ENCODE peak calls at places on chromosomes 6 and 20, in eight cellular contexts. One of them, this sample, is unnamed.

GRCh38 chr6:25061289-25061945 is 125.7 kb upstream of the RIPOR2 start:
- DNase-seq in A673: peak
- DNase-seq in CD4-positive, alpha-beta T cell: no peak
- DNase-seq in endothelial cell: no peak
- DNase-seq in neural crest cell: no peak
- DNase-seq in CD8-positive, alpha-beta T cell: no peak
- DNase-seq in fibroblast of pulmonary artery: no peak
- DNase-seq in astrocyte of the spinal cord: peak
- DNase-seq in this sample: no peak

GRCh38 chr6:137013738-137014602 is 30.8 kb downstream of the IL20RA start:
- DNase-seq in CD8-positive, alpha-beta T cell: no peak
- DNase-seq in astrocyte of the spinal cord: peak
- DNase-seq in A673: peak
- DNase-seq in endothelial cell: no peak
- DNase-seq in fibroblast of pulmonary artery: peak
- DNase-seq in neural crest cell: no peak
- DNase-seq in CD4-positive, alpha-beta T cell: no peak
- DNase-seq in this sample: no peak

GRCh38 chr6:136345145-136345544 is 55.5 kb upstream of the BCLAF1 start:
- DNase-seq in endothelial cell: no peak
- DNase-seq in CD4-positive, alpha-beta T cell: no peak
- DNase-seq in A673: no peak
- DNase-seq in astrocyte of the spinal cord: no peak
- DNase-seq in neural crest cell: no peak
- DNase-seq in fibroblast of pulmonary artery: no peak
- DNase-seq in CD8-positive, alpha-beta T cell: no peak
- DNase-seq in this sample: no peak

GRCh38 chr6:108945686-108946158 is 97.5 kb downstream of the ARMC2 start:
- DNase-seq in neural crest cell: no peak
- DNase-seq in CD8-positive, alpha-beta T cell: no peak
- DNase-seq in astrocyte of the spinal cord: peak
- DNase-seq in endothelial cell: no peak
- DNase-seq in A673: no peak
- DNase-seq in CD4-positive, alpha-beta T cell: no peak
- DNase-seq in fibroblast of pulmonary artery: peak
- DNase-seq in this sample: no peak

GRCh38 chr6:144265061-144265357 is 20.1 kb upstream of the UTRN start:
- DNase-seq in CD8-positive, alpha-beta T cell: no peak
- DNase-seq in A673: peak
- DNase-seq in endothelial cell: no peak
- DNase-seq in CD4-positive, alpha-beta T cell: no peak
- DNase-seq in neural crest cell: no peak
- DNase-seq in astrocyte of the spinal cord: peak
- DNase-seq in fibroblast of pulmonary artery: peak
- DNase-seq in this sample: no peak

GRCh38 chr20:22846829-22847228 is 188.3 kb upstream of the SSTR4 start:
- DNase-seq in neural crest cell: no peak
- DNase-seq in A673: no peak
- DNase-seq in astrocyte of the spinal cord: no peak
- DNase-seq in CD4-positive, alpha-beta T cell: no peak
- DNase-seq in endothelial cell: no peak
- DNase-seq in fibroblast of pulmonary artery: no peak
- DNase-seq in CD8-positive, alpha-beta T cell: no peak
- DNase-seq in this sample: no peak

GRCh38 chr6:83615025-83615999 is 93.6 kb downstream of the SNAP91 start:
- DNase-seq in fibroblast of pulmonary artery: peak
- DNase-seq in neural crest cell: peak
- DNase-seq in astrocyte of the spinal cord: peak
- DNase-seq in endothelial cell: peak
- DNase-seq in A673: peak
- DNase-seq in CD8-positive, alpha-beta T cell: no peak
- DNase-seq in CD4-positive, alpha-beta T cell: no peak
- DNase-seq in this sample: no peak

GRCh38 chr6:134888316-134888715 is 61.6 kb downstream of the ALDH8A1 start:
- DNase-seq in CD4-positive, alpha-beta T cell: no peak
- DNase-seq in A673: no peak
- DNase-seq in neural crest cell: no peak
- DNase-seq in endothelial cell: no peak
- DNase-seq in astrocyte of the spinal cord: no peak
- DNase-seq in CD8-positive, alpha-beta T cell: no peak
- DNase-seq in fibroblast of pulmonary artery: no peak
- DNase-seq in this sample: no peak

GRCh38 chr6:5992551-5993225 is 14.0 kb downstream of the NRN1 start:
- DNase-seq in CD8-positive, alpha-beta T cell: no peak
- DNase-seq in fibroblast of pulmonary artery: no peak
- DNase-seq in A673: no peak
- DNase-seq in endothelial cell: peak
- DNase-seq in neural crest cell: no peak
- DNase-seq in CD4-positive, alpha-beta T cell: no peak
- DNase-seq in astrocyte of the spinal cord: no peak
- DNase-seq in this sample: no peak

GRCh38 chr6:3894535-3895302 is 45.5 kb downstream of the FAM50B start:
- DNase-seq in endothelial cell: no peak
- DNase-seq in CD8-positive, alpha-beta T cell: no peak
- DNase-seq in CD4-positive, alpha-beta T cell: no peak
- DNase-seq in neural crest cell: no peak
- DNase-seq in astrocyte of the spinal cord: no peak
- DNase-seq in A673: no peak
- DNase-seq in fibroblast of pulmonary artery: no peak
- DNase-seq in this sample: no peak

GRCh38 chr6:147311218-147311617 is 107.0 kb downstream of the STXBP5 start:
- DNase-seq in CD4-positive, alpha-beta T cell: no peak
- DNase-seq in A673: no peak
- DNase-seq in CD8-positive, alpha-beta T cell: no peak
- DNase-seq in fibroblast of pulmonary artery: no peak
- DNase-seq in endothelial cell: no peak
- DNase-seq in astrocyte of the spinal cord: peak
- DNase-seq in neural crest cell: no peak
- DNase-seq in this sample: no peak

DNA sequence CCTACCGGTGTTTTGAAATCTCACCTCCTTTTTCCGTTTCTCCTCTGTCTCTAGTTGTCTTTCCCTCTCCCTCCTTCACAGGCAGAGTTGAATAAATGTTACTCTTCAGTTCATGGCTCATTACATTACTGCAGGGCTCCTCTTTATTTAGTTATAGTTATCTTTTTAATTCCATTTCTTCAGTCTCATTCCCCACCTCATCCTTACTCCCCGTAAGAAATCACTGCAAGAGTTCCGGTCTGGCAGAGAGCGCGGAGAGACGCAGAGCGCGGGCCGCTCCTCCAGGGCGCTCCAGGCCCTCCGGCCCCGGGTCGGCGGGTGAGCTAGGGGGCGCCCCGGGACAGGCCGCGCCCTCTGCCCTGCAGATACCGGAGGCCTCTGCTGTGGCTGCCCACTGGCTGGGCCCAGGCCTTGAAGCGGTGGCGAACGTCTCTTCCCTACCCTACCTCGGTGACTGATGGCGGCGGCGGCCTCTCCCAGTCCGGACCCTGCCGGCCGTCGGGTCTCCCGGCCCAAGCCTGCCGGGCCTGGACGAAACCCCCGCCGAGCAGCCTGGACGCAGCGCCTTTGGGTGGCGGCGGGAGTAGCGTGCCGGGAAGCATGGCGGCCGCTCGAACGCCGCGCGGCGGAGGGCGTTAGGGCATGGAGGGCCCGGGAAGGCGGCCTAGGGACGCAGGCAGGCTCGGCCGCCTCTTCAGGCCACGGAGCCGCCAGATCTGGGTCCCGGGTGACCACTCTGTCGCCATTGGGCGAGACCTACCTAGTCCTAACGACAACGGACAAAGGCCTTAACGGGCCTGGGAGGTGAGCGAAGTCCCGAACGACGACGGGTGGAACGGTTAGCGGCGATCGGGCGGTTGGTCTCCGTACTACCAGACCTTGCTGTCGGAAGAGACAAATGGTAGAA is 16.4 kb upstream of the HMGN4 start:
- DNase-seq in astrocyte of the spinal cord: peak
- DNase-seq in A673: peak
- DNase-seq in CD8-positive, alpha-beta T cell: peak
- DNase-seq in fibroblast of pulmonary artery: peak
- DNase-seq in CD4-positive, alpha-beta T cell: peak
- DNase-seq in neural crest cell: peak
- DNase-seq in endothelial cell: peak
- DNase-seq in this sample: no peak
- TF ChIP-seq CTCF in astrocyte of the spinal cord: no peak
- TF ChIP-seq CTCF in A673: peak
- TF ChIP-seq CTCF in CD8-positive, alpha-beta T cell: no peak
- TF ChIP-seq CTCF in fibroblast of pulmonary artery: no peak
- TF ChIP-seq CTCF in CD4-positive, alpha-beta T cell: peak
- TF ChIP-seq CTCF in neural crest cell: peak
- TF ChIP-seq CTCF in endothelial cell: no peak
- TF ChIP-seq CTCF in this sample: no peak

GRCh38 chr20:46324960-46325703 is 16.8 kb upstream of the CDH22 start:
- DNase-seq in CD4-positive, alpha-beta T cell: no peak
- DNase-seq in CD8-positive, alpha-beta T cell: no peak
- DNase-seq in fibroblast of pulmonary artery: peak
- DNase-seq in A673: peak
- DNase-seq in astrocyte of the spinal cord: peak
- DNase-seq in endothelial cell: peak
- DNase-seq in neural crest cell: peak
- DNase-seq in this sample: no peak
- TF ChIP-seq CTCF in CD4-positive, alpha-beta T cell: peak
- TF ChIP-seq CTCF in CD8-positive, alpha-beta T cell: no peak
- TF ChIP-seq CTCF in fibroblast of pulmonary artery: peak
- TF ChIP-seq CTCF in A673: peak
- TF ChIP-seq CTCF in astrocyte of the spinal cord: peak
- TF ChIP-seq CTCF in endothelial cell: no peak
- TF ChIP-seq CTCF in neural crest cell: peak
- TF ChIP-seq CTCF in this sample: peak

GRCh38 chr6:13273202-13273930 is 55.0 kb downstream of the TBC1D7 start:
- DNase-seq in A673: no peak
- DNase-seq in fibroblast of pulmonary artery: no peak
- DNase-seq in CD4-positive, alpha-beta T cell: no peak
- DNase-seq in CD8-positive, alpha-beta T cell: no peak
- DNase-seq in neural crest cell: no peak
- DNase-seq in astrocyte of the spinal cord: no peak
- DNase-seq in endothelial cell: no peak
- DNase-seq in this sample: no peak
- TF ChIP-seq CTCF in A673: no peak
- TF ChIP-seq CTCF in fibroblast of pulmonary artery: no peak
- TF ChIP-seq CTCF in CD4-positive, alpha-beta T cell: no peak
- TF ChIP-seq CTCF in CD8-positive, alpha-beta T cell: no peak
- TF ChIP-seq CTCF in neural crest cell: no peak
- TF ChIP-seq CTCF in astrocyte of the spinal cord: no peak
- TF ChIP-seq CTCF in endothelial cell: no peak
- TF ChIP-seq CTCF in this sample: no peak

GRCh38 chr6:97958143-97958542 is 675.1 kb upstream of the MMS22L start:
- DNase-seq in CD8-positive, alpha-beta T cell: no peak
- DNase-seq in endothelial cell: no peak
- DNase-seq in CD4-positive, alpha-beta T cell: no peak
- DNase-seq in astrocyte of the spinal cord: peak
- DNase-seq in fibroblast of pulmonary artery: peak
- DNase-seq in neural crest cell: peak
- DNase-seq in A673: no peak
- DNase-seq in this sample: no peak
- TF ChIP-seq CTCF in CD8-positive, alpha-beta T cell: no peak
- TF ChIP-seq CTCF in endothelial cell: no peak
- TF ChIP-seq CTCF in CD4-positive, alpha-beta T cell: no peak
- TF ChIP-seq CTCF in astrocyte of the spinal cord: no peak
- TF ChIP-seq CTCF in fibroblast of pulmonary artery: no peak
- TF ChIP-seq CTCF in neural crest cell: no peak
- TF ChIP-seq CTCF in A673: no peak
- TF ChIP-seq CTCF in this sample: no peak

GRCh38 chr6:91827151-91827550 is 1240.3 kb upstream of the MAP3K7 start:
- DNase-seq in fibroblast of pulmonary artery: no peak
- DNase-seq in endothelial cell: no peak
- DNase-seq in CD8-positive, alpha-beta T cell: no peak
- DNase-seq in A673: no peak
- DNase-seq in astrocyte of the spinal cord: no peak
- DNase-seq in neural crest cell: no peak
- DNase-seq in CD4-positive, alpha-beta T cell: no peak
- DNase-seq in this sample: no peak
- TF ChIP-seq CTCF in fibroblast of pulmonary artery: no peak
- TF ChIP-seq CTCF in endothelial cell: no peak
- TF ChIP-seq CTCF in CD8-positive, alpha-beta T cell: no peak
- TF ChIP-seq CTCF in A673: no peak
- TF ChIP-seq CTCF in astrocyte of the spinal cord: no peak
- TF ChIP-seq CTCF in neural crest cell: no peak
- TF ChIP-seq CTCF in CD4-positive, alpha-beta T cell: no peak
- TF ChIP-seq CTCF in this sample: no peak

GRCh38 chr20:32661820-32662528 is 11.8 kb downstream of the C20orf203 start:
- DNase-seq in endothelial cell: no peak
- DNase-seq in fibroblast of pulmonary artery: no peak
- DNase-seq in astrocyte of the spinal cord: no peak
- DNase-seq in A673: no peak
- DNase-seq in CD8-positive, alpha-beta T cell: no peak
- DNase-seq in neural crest cell: no peak
- DNase-seq in CD4-positive, alpha-beta T cell: no peak
- DNase-seq in this sample: no peak
- TF ChIP-seq CTCF in endothelial cell: no peak
- TF ChIP-seq CTCF in fibroblast of pulmonary artery: no peak
- TF ChIP-seq CTCF in astrocyte of the spinal cord: peak
- TF ChIP-seq CTCF in A673: peak
- TF ChIP-seq CTCF in CD8-positive, alpha-beta T cell: no peak
- TF ChIP-seq CTCF in neural crest cell: no peak
- TF ChIP-seq CTCF in CD4-positive, alpha-beta T cell: no peak
- TF ChIP-seq CTCF in this sample: no peak

This sample was measured in D721Med.